ENCODE peak calls at places on chromosomes 1 and 21, in seven cellular contexts. One of them, this sample, is unnamed. For H3K4me1, the result is how much of the 10 kb centered on the place peaks cover.

GRCh38 chr21:20701235-20701634 is 297.0 kb upstream of the NCAM2 start:
- DNase-seq in ascending aorta: no peak
- DNase-seq in GM23248: no peak
- DNase-seq in breast epithelium: no peak
- DNase-seq in right lobe of liver: no peak
- DNase-seq in adipocyte: no peak
- DNase-seq in astrocyte: no peak
- DNase-seq in this sample: peak

GRCh38 chr1:13830616-13831280 is 130.8 kb downstream of the PRDM2 start:
- DNase-seq in ascending aorta: no peak
- DNase-seq in astrocyte: peak
- DNase-seq in adipocyte: no peak
- DNase-seq in breast epithelium: no peak
- DNase-seq in GM23248: no peak
- DNase-seq in right lobe of liver: no peak
- DNase-seq in this sample: no peak

GRCh38 chr1:53368314-53369033 is 40.6 kb upstream of the LRP8 start:
- DNase-seq in GM23248: no peak
- DNase-seq in adipocyte: no peak
- DNase-seq in astrocyte: no peak
- DNase-seq in ascending aorta: no peak
- DNase-seq in right lobe of liver: peak
- DNase-seq in breast epithelium: peak
- DNase-seq in this sample: no peak

GRCh38 chr1:32275424-32275823 is 16.5 kb upstream of the HDAC1 start:
- DNase-seq in astrocyte: no peak
- DNase-seq in right lobe of liver: no peak
- DNase-seq in ascending aorta: no peak
- DNase-seq in GM23248: peak
- DNase-seq in adipocyte: no peak
- DNase-seq in breast epithelium: peak
- DNase-seq in this sample: no peak

GRCh38 chr1:107976431-107977215 is 11.6 kb upstream of the VAV3 start:
- DNase-seq in GM23248: no peak
- DNase-seq in breast epithelium: no peak
- DNase-seq in right lobe of liver: no peak
- DNase-seq in ascending aorta: no peak
- DNase-seq in adipocyte: peak
- DNase-seq in astrocyte: peak
- DNase-seq in this sample: no peak

GRCh38 chr1:29960156-29960755 is 723.9 kb downstream of the PTPRU start:
- DNase-seq in astrocyte: no peak
- DNase-seq in GM23248: no peak
- DNase-seq in adipocyte: no peak
- DNase-seq in ascending aorta: no peak
- DNase-seq in breast epithelium: no peak
- DNase-seq in right lobe of liver: peak
- DNase-seq in this sample: no peak

GRCh38 chr1:2300851-2301606 is 72.9 kb downstream of the SKI start:
- DNase-seq in right lobe of liver: no peak
- DNase-seq in breast epithelium: no peak
- DNase-seq in astrocyte: no peak
- DNase-seq in ascending aorta: peak
- DNase-seq in GM23248: peak
- DNase-seq in adipocyte: no peak
- DNase-seq in this sample: peak

GRCh38 chr1:24360681-24361080 is 41.5 kb downstream of the GRHL3 start:
- DNase-seq in ascending aorta: no peak
- DNase-seq in astrocyte: no peak
- DNase-seq in right lobe of liver: no peak
- DNase-seq in GM23248: no peak
- DNase-seq in adipocyte: no peak
- DNase-seq in breast epithelium: no peak
- DNase-seq in this sample: no peak

GRCh38 chr1:57590978-57591377 is 167.1 kb upstream of the DAB1 start:
- DNase-seq in GM23248: no peak
- DNase-seq in ascending aorta: no peak
- DNase-seq in right lobe of liver: no peak
- DNase-seq in breast epithelium: no peak
- DNase-seq in adipocyte: no peak
- DNase-seq in astrocyte: no peak
- DNase-seq in this sample: no peak

GRCh38 chr1:208069908-208070307 is 159.0 kb upstream of the CD34 start:
- DNase-seq in GM23248: no peak
- DNase-seq in breast epithelium: no peak
- DNase-seq in adipocyte: no peak
- DNase-seq in ascending aorta: no peak
- DNase-seq in right lobe of liver: no peak
- DNase-seq in astrocyte: no peak
- DNase-seq in this sample: no peak

GRCh38 chr1:6179564-6180175 is 451 bp downstream of the CHD5 start:
- DNase-seq in adipocyte: peak
- DNase-seq in astrocyte: no peak
- DNase-seq in breast epithelium: no peak
- DNase-seq in right lobe of liver: no peak
- DNase-seq in ascending aorta: no peak
- DNase-seq in GM23248: peak
- DNase-seq in this sample: no peak

GRCh38 chr1:51247499-51247898 is 11.4 kb downstream of the RNF11 start:
- DNase-seq in ascending aorta: no peak
- DNase-seq in breast epithelium: no peak
- DNase-seq in right lobe of liver: no peak
- DNase-seq in GM23248: no peak
- DNase-seq in adipocyte: no peak
- DNase-seq in astrocyte: no peak
- DNase-seq in this sample: no peak

GRCh38 chr1:206469933-206470691 is at the start of gene IKBKE:
- DNase-seq in right lobe of liver: peak
- DNase-seq in astrocyte: peak
- DNase-seq in GM23248: peak
- DNase-seq in adipocyte: peak
- DNase-seq in breast epithelium: no peak
- DNase-seq in ascending aorta: no peak
- DNase-seq in this sample: peak

GRCh38 chr1:20372676-20373075 is 82.0 kb downstream of the VWA5B1 start:
- DNase-seq in right lobe of liver: no peak
- DNase-seq in breast epithelium: no peak
- DNase-seq in adipocyte: no peak
- DNase-seq in ascending aorta: no peak
- DNase-seq in astrocyte: no peak
- DNase-seq in GM23248: no peak
- DNase-seq in this sample: no peak

GRCh38 chr1:21468597-21468996 is 28.7 kb downstream of the NBPF3 start:
- DNase-seq in ascending aorta: no peak
- DNase-seq in astrocyte: no peak
- DNase-seq in breast epithelium: no peak
- DNase-seq in adipocyte: no peak
- DNase-seq in right lobe of liver: no peak
- DNase-seq in GM23248: peak
- DNase-seq in this sample: peak

GRCh38 chr1:236812334-236813030 is 17.4 kb downstream of the MTR start:
- DNase-seq in GM23248: no peak
- DNase-seq in astrocyte: no peak
- DNase-seq in ascending aorta: no peak
- DNase-seq in adipocyte: no peak
- DNase-seq in breast epithelium: no peak
- DNase-seq in right lobe of liver: no peak
- DNase-seq in this sample: no peak

GRCh38 chr21:32806810-32807386 is 35.3 kb upstream of the PAXBP1 start:
- DNase-seq in GM23248: peak
- DNase-seq in astrocyte: peak
- DNase-seq in ascending aorta: no peak
- DNase-seq in breast epithelium: no peak
- DNase-seq in adipocyte: no peak
- DNase-seq in right lobe of liver: no peak
- DNase-seq in this sample: no peak

GRCh38 chr1:153231363-153231762 is 14.0 kb downstream of the PRR9 start:
- DNase-seq in astrocyte: no peak
- DNase-seq in right lobe of liver: no peak
- DNase-seq in GM23248: peak
- DNase-seq in breast epithelium: no peak
- DNase-seq in ascending aorta: no peak
- DNase-seq in adipocyte: no peak
- DNase-seq in this sample: no peak

GRCh38 chr1:7572654-7573152 is 198.4 kb upstream of the VAMP3 start:
- DNase-seq in ascending aorta: no peak
- DNase-seq in GM23248: no peak
- DNase-seq in breast epithelium: no peak
- DNase-seq in astrocyte: no peak
- DNase-seq in adipocyte: no peak
- DNase-seq in right lobe of liver: peak
- DNase-seq in this sample: no peak

GRCh38 chr1:178543291-178543609 is 30.3 kb downstream of the TEX35 start:
- DNase-seq in ascending aorta: no peak
- DNase-seq in adipocyte: no peak
- DNase-seq in astrocyte: peak
- DNase-seq in breast epithelium: no peak
- DNase-seq in GM23248: peak
- DNase-seq in right lobe of liver: no peak
- DNase-seq in this sample: peak

GRCh38 chr1:234535763-234536515 is 57.0 kb upstream of the TARBP1 start:
- DNase-seq in astrocyte: peak
- DNase-seq in right lobe of liver: no peak
- DNase-seq in breast epithelium: peak
- DNase-seq in adipocyte: peak
- DNase-seq in GM23248: peak
- DNase-seq in ascending aorta: peak
- DNase-seq in this sample: no peak
- H3K4me1 ChIP-seq in astrocyte: under half
- H3K4me1 ChIP-seq in right lobe of liver: half or more
- H3K4me1 ChIP-seq in breast epithelium: under half
- H3K4me1 ChIP-seq in adipocyte: half or more
- H3K4me1 ChIP-seq in GM23248: under half
- H3K4me1 ChIP-seq in ascending aorta: under half
- H3K4me1 ChIP-seq in this sample: under half

GRCh38 chr1:174269932-174270651 is 110.8 kb downstream of the RABGAP1L start:
- DNase-seq in astrocyte: no peak
- DNase-seq in ascending aorta: no peak
- DNase-seq in adipocyte: no peak
- DNase-seq in GM23248: no peak
- DNase-seq in right lobe of liver: no peak
- DNase-seq in breast epithelium: no peak
- DNase-seq in this sample: no peak
- H3K4me1 ChIP-seq in astrocyte: under half
- H3K4me1 ChIP-seq in ascending aorta: under half
- H3K4me1 ChIP-seq in adipocyte: under half
- H3K4me1 ChIP-seq in GM23248: under half
- H3K4me1 ChIP-seq in right lobe of liver: under half
- H3K4me1 ChIP-seq in breast epithelium: under half
- H3K4me1 ChIP-seq in this sample: under half

GRCh38 chr1:229091721-229092136 is 179.2 kb upstream of the RAB4A start:
- DNase-seq in astrocyte: no peak
- DNase-seq in GM23248: no peak
- DNase-seq in ascending aorta: no peak
- DNase-seq in right lobe of liver: peak
- DNase-seq in breast epithelium: no peak
- DNase-seq in adipocyte: no peak
- DNase-seq in this sample: no peak
- H3K4me1 ChIP-seq in astrocyte: under half
- H3K4me1 ChIP-seq in GM23248: under half
- H3K4me1 ChIP-seq in ascending aorta: under half
- H3K4me1 ChIP-seq in right lobe of liver: under half
- H3K4me1 ChIP-seq in breast epithelium: under half
- H3K4me1 ChIP-seq in adipocyte: under half
- H3K4me1 ChIP-seq in this sample: under half

GRCh38 chr1:172163479-172164215 is 256.8 kb upstream of the C1orf105 start:
- DNase-seq in breast epithelium: no peak
- DNase-seq in astrocyte: peak
- DNase-seq in adipocyte: peak
- DNase-seq in GM23248: peak
- DNase-seq in right lobe of liver: no peak
- DNase-seq in ascending aorta: no peak
- DNase-seq in this sample: no peak
- H3K4me1 ChIP-seq in breast epithelium: under half
- H3K4me1 ChIP-seq in astrocyte: under half
- H3K4me1 ChIP-seq in adipocyte: under half
- H3K4me1 ChIP-seq in GM23248: under half
- H3K4me1 ChIP-seq in right lobe of liver: under half
- H3K4me1 ChIP-seq in ascending aorta: under half
- H3K4me1 ChIP-seq in this sample: under half

DNA sequence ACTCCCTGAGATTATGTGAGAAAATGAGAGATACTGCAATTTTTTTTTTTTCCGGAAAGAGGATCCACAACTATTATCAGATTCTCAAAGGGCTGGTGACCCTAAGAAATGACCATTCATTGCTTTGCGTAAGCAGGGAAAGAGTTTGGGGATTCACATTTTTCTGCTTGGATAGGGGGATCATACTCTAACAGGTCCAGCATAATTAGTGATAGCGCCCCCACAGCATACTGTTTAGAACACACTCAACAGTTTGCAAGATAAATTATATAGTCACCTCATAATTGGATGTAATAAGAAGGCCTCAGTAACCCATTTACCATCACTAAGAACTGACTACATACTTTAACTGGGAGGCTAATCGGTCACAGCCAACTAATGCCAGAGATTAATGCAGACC is 1.9 kb downstream of the CCT3 start:
- DNase-seq in right lobe of liver: no peak
- DNase-seq in astrocyte: no peak
- DNase-seq in breast epithelium: no peak
- DNase-seq in ascending aorta: no peak
- DNase-seq in adipocyte: no peak
- DNase-seq in GM23248: peak
- DNase-seq in this sample: peak
- H3K4me1 ChIP-seq in right lobe of liver: under half
- H3K4me1 ChIP-seq in astrocyte: under half
- H3K4me1 ChIP-seq in breast epithelium: under half
- H3K4me1 ChIP-seq in ascending aorta: under half
- H3K4me1 ChIP-seq in adipocyte: under half
- H3K4me1 ChIP-seq in GM23248: under half
- H3K4me1 ChIP-seq in this sample: under half

GRCh38 chr21:37454869-37455503 is 88.4 kb downstream of the DYRK1A start:
- DNase-seq in breast epithelium: no peak
- DNase-seq in adipocyte: no peak
- DNase-seq in GM23248: no peak
- DNase-seq in astrocyte: no peak
- DNase-seq in right lobe of liver: no peak
- DNase-seq in ascending aorta: no peak
- DNase-seq in this sample: no peak
- H3K4me1 ChIP-seq in breast epithelium: under half
- H3K4me1 ChIP-seq in adipocyte: half or more
- H3K4me1 ChIP-seq in GM23248: half or more
- H3K4me1 ChIP-seq in astrocyte: half or more
- H3K4me1 ChIP-seq in right lobe of liver: under half
- H3K4me1 ChIP-seq in ascending aorta: under half
- H3K4me1 ChIP-seq in this sample: under half